ENCODE peak calls at places on chromosome 19, in eight cellular contexts. B, V, I, Y, F, D, G and J are unnamed samples. For H3K9me3, the result is how much of the 10 kb centered on the place peaks cover.

GRCh38 chr19:13350761-13351160 is 155.5 kb downstream of the CACNA1A start:
- DNase-seq in B (peak), V (no peak), I (no peak), Y (no peak), F (no peak), D (no peak), G (no peak), J (no peak)

GRCh38 chr19:2186071-2186846 is 22.5 kb downstream of the DOT1L start:
- DNase-seq in B (peak), V (peak), I (no peak), Y (no peak), F (peak), D (no peak), G (no peak), J (peak)

GRCh38 chr19:48043675-48044258 is at the start of gene CABP5:
- DNase-seq in B (no peak), V (no peak), I (no peak), Y (no peak), F (no peak), D (no peak), G (no peak), J (no peak)

GRCh38 chr19:676343-677105 is at the start of gene FSTL3:
- DNase-seq in B (peak), V (peak), I (no peak), Y (no peak), F (no peak), D (no peak), G (no peak), J (no peak)

GRCh38 chr19:4338441-4339350 is at the start of gene STAP2:
- DNase-seq in B (peak), V (peak), I (no peak), Y (no peak), F (peak), D (no peak), G (no peak), J (no peak)

GRCh38 chr19:41981724-41982123 is 12.3 kb downstream of the ATP1A3 start:
- DNase-seq in B (no peak), V (no peak), I (no peak), Y (no peak), F (no peak), D (no peak), G (no peak), J (no peak)

GRCh38 chr19:34666200-34666957 is 10.6 kb downstream of the SCGB2B2 start:
- DNase-seq in B (no peak), V (no peak), I (no peak), Y (no peak), F (no peak), D (no peak), G (no peak), J (no peak)

GRCh38 chr19:3506384-3507340 is 551 bp downstream of the FZR1 start:
- DNase-seq in B (no peak), V (peak), I (peak), Y (no peak), F (peak), D (peak), G (peak), J (no peak)

GRCh38 chr19:15123900-15124299 is 16.7 kb downstream of the SYDE1 start:
- DNase-seq in B (no peak), V (peak), I (no peak), Y (no peak), F (no peak), D (no peak), G (peak), J (no peak)

GRCh38 chr19:47231215-47232054 is 436 bp upstream of the BBC3 start:
- DNase-seq in B (peak), V (peak), I (peak), Y (peak), F (peak), D (peak), G (peak), J (peak)

GRCh38 chr19:19531951-19532805 is 3.5 kb downstream of the YJEFN3 start:
- DNase-seq in B (peak), V (peak), I (peak), Y (peak), F (peak), D (peak), G (peak), J (no peak)

GRCh38 chr19:5492281-5492812 is 37.1 kb downstream of the ZNRF4 start:
- DNase-seq in B (no peak), V (no peak), I (no peak), Y (no peak), F (no peak), D (no peak), G (no peak), J (no peak)

GRCh38 chr19:20039203-20039723 is at the start of gene ZNF682:
- DNase-seq in B (peak), V (peak), I (peak), Y (peak), F (peak), D (peak), G (peak), J (peak)

GRCh38 chr19:28553005-28553404 is 659.9 kb downstream of the UQCRFS1 start:
- DNase-seq in B (no peak), V (no peak), I (no peak), Y (no peak), F (no peak), D (no peak), G (no peak), J (no peak)

GRCh38 chr19:1136201-1136600 is 32.4 kb downstream of the GPX4 start:
- DNase-seq in B (no peak), V (no peak), I (no peak), Y (no peak), F (peak), D (no peak), G (no peak), J (no peak)

GRCh38 chr19:18674616-18675015 is 8.9 kb upstream of the CRTC1 start:
- DNase-seq in B (no peak), V (no peak), I (no peak), Y (no peak), F (no peak), D (no peak), G (no peak), J (no peak)

GRCh38 chr19:28492616-28493015 is 720.3 kb downstream of the UQCRFS1 start:
- DNase-seq in B (no peak), V (no peak), I (no peak), Y (no peak), F (no peak), D (no peak), G (no peak), J (no peak)

GRCh38 chr19:50893047-50893737 is 18.0 kb downstream of the KLK4 start:
- DNase-seq in B (no peak), V (peak), I (no peak), Y (no peak), F (no peak), D (no peak), G (peak), J (no peak)

GRCh38 chr19:4548238-4548584 is 8.4 kb upstream of the LRG1 start:
- DNase-seq in B (no peak), V (no peak), I (no peak), Y (no peak), F (no peak), D (no peak), G (no peak), J (no peak)

GRCh38 chr19:1151037-1151716 is 22.9 kb downstream of the SBNO2 start:
- DNase-seq in B (no peak), V (no peak), I (no peak), Y (no peak), F (no peak), D (no peak), G (peak), J (no peak)

DNA sequence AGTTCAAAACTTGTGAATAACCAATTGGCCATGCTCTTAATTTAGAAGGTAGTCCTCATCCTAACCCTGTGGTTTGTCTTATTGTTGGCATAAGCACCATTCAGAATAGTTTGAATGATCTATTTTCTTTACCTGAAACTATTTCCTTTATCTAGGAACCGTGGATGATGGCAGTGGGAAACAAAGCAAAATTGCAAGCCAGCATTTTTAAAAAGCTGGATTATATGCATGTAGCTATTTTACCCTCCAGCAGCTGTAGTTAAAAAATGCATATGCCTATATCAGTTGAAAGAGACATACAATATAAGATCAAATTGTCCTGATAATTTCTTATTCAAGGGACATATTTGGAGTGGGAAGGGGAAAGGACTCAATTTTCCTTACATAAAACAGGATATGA is 19.3 kb downstream of the ZNF613 start:
- DNase-seq in B (no peak), V (no peak), I (no peak), Y (no peak), F (no peak), D (no peak), G (no peak), J (no peak)
- H3K9me3 ChIP-seq in B (under half), V (half or more), I (half or more), Y (half or more), F (half or more), D (half or more), G (half or more), J (under half)

DNA sequence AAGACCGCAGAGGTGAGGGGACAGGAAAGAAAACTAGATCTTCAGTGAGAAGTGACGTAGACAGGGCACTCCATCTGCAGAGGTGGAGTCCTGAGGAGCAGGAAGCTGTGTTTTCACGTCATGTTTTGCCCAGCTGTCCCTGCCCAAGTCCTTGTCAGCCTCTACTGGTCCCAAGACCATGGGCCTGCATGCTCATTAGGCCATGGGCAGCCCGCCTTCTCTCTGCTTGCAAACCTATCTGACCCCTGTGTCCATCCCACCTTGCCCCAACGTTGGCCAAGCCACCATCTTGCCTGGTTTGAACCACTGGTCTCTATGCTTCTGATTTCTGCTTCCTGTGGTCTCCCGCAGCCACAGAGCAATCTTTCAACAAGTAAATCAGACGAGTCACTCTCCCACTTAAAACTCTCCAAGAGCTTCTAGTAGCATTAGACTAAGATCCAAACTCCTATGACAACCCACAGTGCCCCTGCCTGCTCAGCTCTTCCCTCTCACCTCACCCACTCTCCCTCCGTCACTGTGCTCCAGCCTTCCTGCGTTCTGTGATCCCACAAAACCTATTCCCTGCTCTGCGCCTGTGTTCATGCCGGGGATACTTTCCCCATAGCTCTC is 18.6 kb upstream of the CCNE1 start:
- DNase-seq in B (no peak), V (peak), I (no peak), Y (no peak), F (no peak), D (no peak), G (no peak), J (no peak)
- H3K9me3 ChIP-seq in B (under half), V (under half), I (under half), Y (under half), F (under half), D (under half), G (under half), J (under half)

GRCh38 chr19:37014456-37014855 is 63.8 kb upstream of the ZNF420 start:
- DNase-seq in B (no peak), V (no peak), I (no peak), Y (no peak), F (no peak), D (no peak), G (no peak), J (no peak)
- H3K9me3 ChIP-seq in B (under half), V (under half), I (under half), Y (half or more), F (half or more), D (under half), G (under half), J (half or more)

GRCh38 chr19:21432590-21432989 is 35.7 kb downstream of the ZNF493 start:
- DNase-seq in B (no peak), V (no peak), I (no peak), Y (no peak), F (no peak), D (no peak), G (no peak), J (no peak)
- H3K9me3 ChIP-seq in B (under half), V (under half), I (half or more), Y (half or more), F (half or more), D (under half), G (under half), J (under half)

GRCh38 chr19:57190301-57190700 is 999 bp upstream of the ZNF264 start:
- DNase-seq in B (no peak), V (no peak), I (no peak), Y (no peak), F (no peak), D (no peak), G (no peak), J (no peak)
- H3K9me3 ChIP-seq in B (under half), V (under half), I (under half), Y (under half), F (under half), D (under half), G (under half), J (under half)

DNA sequence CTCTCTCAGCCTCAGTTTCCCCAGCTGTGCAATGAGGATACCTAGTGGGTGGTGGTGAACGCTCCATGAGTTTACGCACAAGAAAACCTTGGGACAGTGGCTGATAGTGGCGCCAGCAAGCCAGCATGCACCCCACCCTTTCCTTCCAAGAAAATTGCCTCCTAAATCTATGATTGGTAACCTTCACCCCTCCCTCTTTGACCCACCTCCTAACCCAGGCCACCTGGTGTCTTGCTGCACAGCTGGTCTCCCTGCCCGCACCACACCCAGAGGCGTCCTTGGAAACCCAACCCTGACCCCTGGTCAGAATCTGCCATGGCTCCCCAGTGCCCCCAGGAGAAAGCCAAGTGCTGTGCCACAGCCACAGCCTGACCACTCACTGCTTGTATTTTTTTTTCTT is 22.8 kb upstream of the BCL3 start:
- DNase-seq in B (no peak), V (no peak), I (no peak), Y (no peak), F (peak), D (no peak), G (no peak), J (no peak)
- H3K9me3 ChIP-seq in B (under half), V (under half), I (under half), Y (under half), F (under half), D (under half), G (under half), J (under half)

GRCh38 chr19:22608441-22608840 is 25.7 kb upstream of the ZNF492 start:
- DNase-seq in B (no peak), V (no peak), I (no peak), Y (no peak), F (no peak), D (no peak), G (no peak), J (no peak)
- H3K9me3 ChIP-seq in B (under half), V (half or more), I (under half), Y (under half), F (under half), D (under half), G (under half), J (half or more)